ENCODE peak calls at places on chromosomes 13 and 19, in nine cellular contexts. One of them, this sample, is unnamed.

GRCh38 chr19:9872618-9873242 is 37.6 kb downstream of the PIN1 start:
- DNase-seq in lung: no peak
- DNase-seq in pancreas: no peak
- DNase-seq in brain microvascular endothelial cell: no peak
- DNase-seq in fibroblast of pulmonary artery: no peak
- DNase-seq in retinal pigment epithelial cell: no peak
- DNase-seq in mucosa of descending colon: no peak
- DNase-seq in breast epithelium: no peak
- DNase-seq in psoas muscle: no peak
- DNase-seq in this sample: no peak

GRCh38 chr13:39023761-39024160 is 14.1 kb downstream of the PROSER1 start:
- DNase-seq in lung: peak; percentile 34
- DNase-seq in pancreas: no peak
- DNase-seq in brain microvascular endothelial cell: no peak
- DNase-seq in fibroblast of pulmonary artery: peak; percentile 57
- DNase-seq in retinal pigment epithelial cell: no peak
- DNase-seq in mucosa of descending colon: no peak
- DNase-seq in breast epithelium: no peak
- DNase-seq in psoas muscle: no peak
- DNase-seq in this sample: peak; percentile 42

GRCh38 chr13:53198699-53199098 is 170.1 kb downstream of the OLFM4 start:
- DNase-seq in lung: no peak
- DNase-seq in pancreas: no peak
- DNase-seq in brain microvascular endothelial cell: no peak
- DNase-seq in fibroblast of pulmonary artery: no peak
- DNase-seq in retinal pigment epithelial cell: no peak
- DNase-seq in mucosa of descending colon: no peak
- DNase-seq in breast epithelium: no peak
- DNase-seq in psoas muscle: no peak
- DNase-seq in this sample: no peak

GRCh38 chr19:55152017-55152416 is 3.0 kb upstream of the TNNT1 start:
- DNase-seq in lung: no peak
- DNase-seq in pancreas: no peak
- DNase-seq in brain microvascular endothelial cell: no peak
- DNase-seq in fibroblast of pulmonary artery: no peak
- DNase-seq in retinal pigment epithelial cell: no peak
- DNase-seq in mucosa of descending colon: no peak
- DNase-seq in breast epithelium: no peak
- DNase-seq in psoas muscle: no peak
- DNase-seq in this sample: no peak

GRCh38 chr19:31152906-31153305 is 196.3 kb downstream of the TSHZ3 start:
- DNase-seq in lung: no peak
- DNase-seq in pancreas: no peak
- DNase-seq in brain microvascular endothelial cell: no peak
- DNase-seq in fibroblast of pulmonary artery: no peak
- DNase-seq in retinal pigment epithelial cell: no peak
- DNase-seq in mucosa of descending colon: no peak
- DNase-seq in breast epithelium: no peak
- DNase-seq in psoas muscle: no peak
- DNase-seq in this sample: no peak

GRCh38 chr13:28429096-28429495 is 65.8 kb downstream of the FLT1 start:
- DNase-seq in lung: no peak
- DNase-seq in pancreas: no peak
- DNase-seq in brain microvascular endothelial cell: no peak
- DNase-seq in fibroblast of pulmonary artery: no peak
- DNase-seq in retinal pigment epithelial cell: no peak
- DNase-seq in mucosa of descending colon: no peak
- DNase-seq in breast epithelium: no peak
- DNase-seq in psoas muscle: no peak
- DNase-seq in this sample: no peak

GRCh38 chr13:47017476-47017875 is 120.6 kb upstream of the HTR2A start:
- DNase-seq in lung: no peak
- DNase-seq in pancreas: no peak
- DNase-seq in brain microvascular endothelial cell: no peak
- DNase-seq in fibroblast of pulmonary artery: peak; percentile 60
- DNase-seq in retinal pigment epithelial cell: no peak
- DNase-seq in mucosa of descending colon: no peak
- DNase-seq in breast epithelium: no peak
- DNase-seq in psoas muscle: no peak
- DNase-seq in this sample: peak; percentile 63

GRCh38 chr13:32174366-32174765 is 140.8 kb downstream of the ZAR1L start:
- DNase-seq in lung: no peak
- DNase-seq in pancreas: no peak
- DNase-seq in brain microvascular endothelial cell: no peak
- DNase-seq in fibroblast of pulmonary artery: no peak
- DNase-seq in retinal pigment epithelial cell: no peak
- DNase-seq in mucosa of descending colon: no peak
- DNase-seq in breast epithelium: no peak
- DNase-seq in psoas muscle: no peak
- DNase-seq in this sample: no peak

GRCh38 chr13:45349438-45349837 is 8.5 kb upstream of the TPT1 start:
- DNase-seq in lung: no peak
- DNase-seq in pancreas: no peak
- DNase-seq in brain microvascular endothelial cell: no peak
- DNase-seq in fibroblast of pulmonary artery: peak; percentile 38
- DNase-seq in retinal pigment epithelial cell: no peak
- DNase-seq in mucosa of descending colon: no peak
- DNase-seq in breast epithelium: no peak
- DNase-seq in psoas muscle: no peak
- DNase-seq in this sample: peak; percentile 32

GRCh38 chr13:112034846-112035245 is 32.1 kb upstream of the SOX1 start:
- DNase-seq in lung: no peak
- DNase-seq in pancreas: no peak
- DNase-seq in brain microvascular endothelial cell: no peak
- DNase-seq in fibroblast of pulmonary artery: no peak
- DNase-seq in retinal pigment epithelial cell: no peak
- DNase-seq in mucosa of descending colon: no peak
- DNase-seq in breast epithelium: no peak
- DNase-seq in psoas muscle: no peak
- DNase-seq in this sample: no peak

GRCh38 chr19:14432817-14433453 is at the start of gene PKN1:
- DNase-seq in lung: no peak
- DNase-seq in pancreas: peak; percentile 50
- DNase-seq in brain microvascular endothelial cell: no peak
- DNase-seq in fibroblast of pulmonary artery: peak; percentile 28
- DNase-seq in retinal pigment epithelial cell: no peak
- DNase-seq in mucosa of descending colon: peak; percentile 70
- DNase-seq in breast epithelium: no peak
- DNase-seq in psoas muscle: peak; percentile 71
- DNase-seq in this sample: no peak

GRCh38 chr13:25874907-25875306 is 176.9 kb downstream of the SHISA2 start:
- DNase-seq in lung: no peak
- DNase-seq in pancreas: no peak
- DNase-seq in brain microvascular endothelial cell: no peak
- DNase-seq in fibroblast of pulmonary artery: no peak
- DNase-seq in retinal pigment epithelial cell: no peak
- DNase-seq in mucosa of descending colon: no peak
- DNase-seq in breast epithelium: no peak
- DNase-seq in psoas muscle: no peak
- DNase-seq in this sample: no peak

GRCh38 chr13:48236528-48237353 is 3.7 kb downstream of the ITM2B start:
- DNase-seq in lung: no peak
- DNase-seq in pancreas: no peak
- DNase-seq in brain microvascular endothelial cell: no peak
- DNase-seq in fibroblast of pulmonary artery: peak; percentile 81
- DNase-seq in retinal pigment epithelial cell: no peak
- DNase-seq in mucosa of descending colon: no peak
- DNase-seq in breast epithelium: no peak
- DNase-seq in psoas muscle: no peak
- DNase-seq in this sample: peak; percentile 74

GRCh38 chr13:66563076-66563475 is 667.1 kb downstream of the PCDH9 start:
- DNase-seq in lung: no peak
- DNase-seq in pancreas: no peak
- DNase-seq in brain microvascular endothelial cell: no peak
- DNase-seq in fibroblast of pulmonary artery: no peak
- DNase-seq in retinal pigment epithelial cell: no peak
- DNase-seq in mucosa of descending colon: no peak
- DNase-seq in breast epithelium: no peak
- DNase-seq in psoas muscle: no peak
- DNase-seq in this sample: no peak

DNA sequence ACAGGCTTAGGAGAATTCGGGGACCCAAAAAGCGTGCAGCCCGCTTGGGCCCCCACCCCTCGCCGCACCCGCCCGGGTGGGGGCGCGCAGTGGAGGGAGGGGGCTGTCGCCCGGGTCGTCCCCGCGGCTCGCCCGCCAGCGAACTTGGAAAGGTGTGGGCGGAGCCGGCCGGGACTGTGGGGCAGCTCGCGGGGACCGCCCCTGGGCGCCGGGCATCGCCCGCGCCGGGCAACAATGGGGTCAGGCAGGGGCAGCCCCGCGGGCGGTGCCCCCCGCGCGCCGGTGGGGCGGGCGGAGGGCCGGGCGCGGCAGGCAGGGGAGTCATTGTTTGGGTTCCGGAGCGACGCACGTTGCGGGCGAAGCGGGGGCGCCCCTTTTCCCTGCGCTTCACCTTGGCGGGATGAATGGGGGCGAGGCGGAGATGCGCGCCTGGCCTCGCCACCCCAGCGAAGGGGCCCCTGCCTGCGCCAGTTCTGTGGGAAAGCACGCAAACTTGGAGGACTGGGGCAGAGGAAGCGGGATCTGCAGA is 637 bp upstream of the KLF12 start:
- DNase-seq in lung: peak; percentile 53
- DNase-seq in pancreas: peak; percentile 41
- DNase-seq in brain microvascular endothelial cell: peak; percentile 33
- DNase-seq in fibroblast of pulmonary artery: no peak
- DNase-seq in retinal pigment epithelial cell: no peak
- DNase-seq in mucosa of descending colon: peak; percentile 82
- DNase-seq in breast epithelium: no peak
- DNase-seq in psoas muscle: peak; percentile 43
- DNase-seq in this sample: no peak
- TF ChIP-seq CTCF in lung: no peak
- TF ChIP-seq CTCF in pancreas: no peak
- TF ChIP-seq CTCF in brain microvascular endothelial cell: no peak
- TF ChIP-seq CTCF in fibroblast of pulmonary artery: no peak
- TF ChIP-seq CTCF in retinal pigment epithelial cell: no peak
- TF ChIP-seq CTCF in mucosa of descending colon: no peak
- TF ChIP-seq CTCF in breast epithelium: no peak
- TF ChIP-seq CTCF in psoas muscle: no peak
- TF ChIP-seq CTCF in this sample: no peak

GRCh38 chr19:18457478-18458331 is 19.8 kb upstream of the ISYNA1 start:
- DNase-seq in lung: no peak
- DNase-seq in pancreas: no peak
- DNase-seq in brain microvascular endothelial cell: no peak
- DNase-seq in fibroblast of pulmonary artery: no peak
- DNase-seq in retinal pigment epithelial cell: peak; percentile 73
- DNase-seq in mucosa of descending colon: peak; percentile 45
- DNase-seq in breast epithelium: no peak
- DNase-seq in psoas muscle: no peak
- DNase-seq in this sample: no peak

GRCh38 chr19:18460313-18460712 is 22.4 kb upstream of the ISYNA1 start:
- DNase-seq in lung: no peak
- DNase-seq in pancreas: peak; percentile 52
- DNase-seq in brain microvascular endothelial cell: peak; percentile 57
- DNase-seq in fibroblast of pulmonary artery: peak; percentile 78
- DNase-seq in retinal pigment epithelial cell: peak; percentile 73
- DNase-seq in mucosa of descending colon: peak; percentile 70
- DNase-seq in breast epithelium: no peak
- DNase-seq in psoas muscle: peak; percentile 90
- DNase-seq in this sample: peak; percentile 85

GRCh38 chr19:18461471-18461870 is 23.5 kb upstream of the ISYNA1 start:
- DNase-seq in lung: no peak
- DNase-seq in pancreas: no peak
- DNase-seq in brain microvascular endothelial cell: no peak
- DNase-seq in fibroblast of pulmonary artery: no peak
- DNase-seq in retinal pigment epithelial cell: no peak
- DNase-seq in mucosa of descending colon: peak; percentile 58
- DNase-seq in breast epithelium: no peak
- DNase-seq in psoas muscle: no peak
- DNase-seq in this sample: no peak

GRCh38 chr19:18464646-18465045 is 26.7 kb upstream of the ISYNA1 start:
- DNase-seq in lung: peak; percentile 76
- DNase-seq in pancreas: peak; percentile 82
- DNase-seq in brain microvascular endothelial cell: peak; percentile 82
- DNase-seq in fibroblast of pulmonary artery: peak; percentile 89
- DNase-seq in retinal pigment epithelial cell: peak; percentile 94
- DNase-seq in mucosa of descending colon: no peak
- DNase-seq in breast epithelium: peak; percentile 77
- DNase-seq in psoas muscle: peak; percentile 77
- DNase-seq in this sample: peak; percentile 96

GRCh38 chr19:18460900-18461299 is 23.0 kb upstream of the ISYNA1 start:
- DNase-seq in lung: no peak
- DNase-seq in pancreas: no peak
- DNase-seq in brain microvascular endothelial cell: no peak
- DNase-seq in fibroblast of pulmonary artery: no peak
- DNase-seq in retinal pigment epithelial cell: no peak
- DNase-seq in mucosa of descending colon: no peak
- DNase-seq in breast epithelium: no peak
- DNase-seq in psoas muscle: no peak
- DNase-seq in this sample: no peak
- H3K4me3 ChIP-seq in lung: no peak overlapping the region
- H3K4me3 ChIP-seq in pancreas: no peak overlapping the region
- H3K4me3 ChIP-seq in brain microvascular endothelial cell: no peak overlapping the region
- H3K4me3 ChIP-seq in fibroblast of pulmonary artery: no peak overlapping the region
- H3K4me3 ChIP-seq in retinal pigment epithelial cell: no peak overlapping the region
- H3K4me3 ChIP-seq in mucosa of descending colon: no peak overlapping the region
- H3K4me3 ChIP-seq in breast epithelium: no peak overlapping the region
- H3K4me3 ChIP-seq in psoas muscle: no peak overlapping the region
- H3K4me3 ChIP-seq in this sample: no peak overlapping the region

DNA sequence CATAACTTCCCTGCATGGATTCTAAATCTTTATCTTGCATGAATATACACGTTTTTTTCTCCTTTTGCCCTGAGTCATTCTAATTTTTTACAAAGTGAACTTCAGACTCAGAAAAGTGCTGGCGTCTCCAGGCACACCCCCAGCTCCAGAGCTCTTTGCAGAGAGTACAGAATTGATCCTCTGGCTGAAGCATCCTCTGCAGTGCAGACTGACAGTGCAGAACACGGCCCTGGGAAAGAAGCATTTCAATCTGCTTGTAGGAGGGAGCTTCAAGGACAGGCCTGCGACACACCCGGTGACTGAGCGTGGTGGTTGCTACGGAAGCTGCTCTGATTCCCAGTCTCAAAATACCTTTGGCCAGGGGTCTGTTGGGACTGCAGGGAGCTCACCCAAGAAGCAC is 228.1 kb downstream of the FGF9 start:
- DNase-seq in lung: no peak
- DNase-seq in pancreas: no peak
- DNase-seq in brain microvascular endothelial cell: no peak
- DNase-seq in fibroblast of pulmonary artery: no peak
- DNase-seq in retinal pigment epithelial cell: no peak
- DNase-seq in mucosa of descending colon: no peak
- DNase-seq in breast epithelium: no peak
- DNase-seq in psoas muscle: no peak
- DNase-seq in this sample: no peak
- TF ChIP-seq CTCF in lung: no peak
- TF ChIP-seq CTCF in pancreas: no peak
- TF ChIP-seq CTCF in brain microvascular endothelial cell: no peak
- TF ChIP-seq CTCF in fibroblast of pulmonary artery: no peak
- TF ChIP-seq CTCF in retinal pigment epithelial cell: no peak
- TF ChIP-seq CTCF in mucosa of descending colon: no peak
- TF ChIP-seq CTCF in breast epithelium: no peak
- TF ChIP-seq CTCF in psoas muscle: no peak
- TF ChIP-seq CTCF in this sample: no peak

DNA sequence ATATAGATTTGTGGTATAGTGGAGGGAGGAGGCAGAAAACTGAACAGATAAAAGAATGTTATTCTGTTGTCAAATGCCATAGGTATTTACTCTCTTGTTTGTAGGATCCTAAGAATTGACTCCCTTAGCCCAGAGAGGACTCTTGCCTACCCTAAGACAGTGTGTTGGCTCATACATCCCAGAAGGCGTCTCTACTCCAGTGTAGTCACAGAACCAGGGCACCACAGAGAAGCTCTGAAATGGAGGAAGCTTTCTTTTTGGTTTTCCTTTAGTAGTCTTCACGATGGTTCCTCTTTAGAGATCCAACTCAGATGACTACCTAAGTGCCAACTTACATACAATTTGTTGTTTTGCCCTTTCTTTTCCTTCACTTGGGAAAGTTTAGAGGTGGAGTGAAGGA is 14.0 kb downstream of the GPR183 start:
- DNase-seq in lung: no peak
- DNase-seq in pancreas: no peak
- DNase-seq in brain microvascular endothelial cell: no peak
- DNase-seq in fibroblast of pulmonary artery: no peak
- DNase-seq in retinal pigment epithelial cell: no peak
- DNase-seq in mucosa of descending colon: no peak
- DNase-seq in breast epithelium: no peak
- DNase-seq in psoas muscle: no peak
- DNase-seq in this sample: no peak
- H3K4me3 ChIP-seq in lung: no peak overlapping the region
- H3K4me3 ChIP-seq in pancreas: no peak overlapping the region
- H3K4me3 ChIP-seq in brain microvascular endothelial cell: no peak overlapping the region
- H3K4me3 ChIP-seq in fibroblast of pulmonary artery: no peak overlapping the region
- H3K4me3 ChIP-seq in retinal pigment epithelial cell: no peak overlapping the region
- H3K4me3 ChIP-seq in mucosa of descending colon: no peak overlapping the region
- H3K4me3 ChIP-seq in breast epithelium: no peak overlapping the region
- H3K4me3 ChIP-seq in psoas muscle: no peak overlapping the region
- H3K4me3 ChIP-seq in this sample: no peak overlapping the region

This sample was measured in cardiac fibroblast.